ENCODE peak calls at places on chromosome 5, in nine cellular contexts. D, M, E, A, O, Z, P, V and T are unnamed samples.

GRCh38 chr5:43661102-43661501 is 58.1 kb downstream of the NNT start:
- DNase-seq in D (no peak), M (no peak), E (peak; percentile 62), A (no peak), O (no peak), Z (no peak), P (peak; percentile 72), V (no peak), T (no peak)

GRCh38 chr5:67648201-67648671 is 451.6 kb upstream of the CD180 start:
- DNase-seq in D (no peak), M (peak; percentile 83), E (no peak), A (peak; percentile 75), O (no peak), Z (no peak), P (peak; percentile 97), V (no peak), T (no peak)

GRCh38 chr5:38796000-38796738 is 49.6 kb upstream of the OSMR start:
- DNase-seq in D (no peak), M (no peak), E (no peak), A (no peak), O (no peak), Z (no peak), P (peak; percentile 9), V (no peak), T (no peak)

GRCh38 chr5:652773-653350 is 40.3 kb downstream of the TPPP start:
- DNase-seq in D (no peak), M (no peak), E (no peak), A (no peak), O (no peak), Z (no peak), P (no peak), V (peak; percentile 20), T (no peak)

GRCh38 chr5:159571501-159572244 is 241.4 kb upstream of the IL12B start:
- DNase-seq in D (no peak), M (no peak), E (peak; percentile 66), A (no peak), O (no peak), Z (no peak), P (no peak), V (no peak), T (no peak)

GRCh38 chr5:124342586-124342985 is 403.9 kb downstream of the ZNF608 start:
- DNase-seq in D (no peak), M (no peak), E (no peak), A (no peak), O (no peak), Z (no peak), P (no peak), V (no peak), T (no peak)

GRCh38 chr5:152378730-152379129 is 26.3 kb downstream of the NMUR2 start:
- DNase-seq in D (no peak), M (no peak), E (no peak), A (no peak), O (no peak), Z (no peak), P (no peak), V (no peak), T (no peak)

GRCh38 chr5:177497297-177498012 is at the start of gene PDLIM7:
- DNase-seq in D (peak; percentile 88), M (peak; percentile 84), E (peak; percentile 97), A (peak; percentile 96), O (peak; percentile 98), Z (peak; percentile 89), P (peak; percentile 97), V (peak; percentile 96), T (peak; percentile 98)

GRCh38 chr5:138695781-138696180 is 57.4 kb upstream of the CTNNA1 start:
- DNase-seq in D (no peak), M (no peak), E (no peak), A (no peak), O (no peak), Z (no peak), P (no peak), V (no peak), T (no peak)

GRCh38 chr5:156201793-156202388 is 125.1 kb upstream of the SGCD start:
- DNase-seq in D (no peak), M (peak; percentile 34), E (peak; percentile 82), A (no peak), O (no peak), Z (peak; percentile 8), P (no peak), V (no peak), T (no peak)

GRCh38 chr5:59107692-59108091 is 524.8 kb downstream of the RAB3C start:
- DNase-seq in D (no peak), M (no peak), E (peak; percentile 89), A (no peak), O (no peak), Z (no peak), P (peak; percentile 45), V (no peak), T (no peak)

GRCh38 chr5:154053468-154053867 is 14.7 kb downstream of the MFAP3 start:
- DNase-seq in D (no peak), M (no peak), E (no peak), A (no peak), O (peak; percentile 54), Z (no peak), P (no peak), V (no peak), T (no peak)

GRCh38 chr5:87828545-87829213 is 415.9 kb upstream of the CCNH start:
- DNase-seq in D (no peak), M (no peak), E (no peak), A (no peak), O (no peak), Z (no peak), P (no peak), V (no peak), T (no peak)

GRCh38 chr5:95895771-95896170 is 65.9 kb downstream of the ELL2 start:
- DNase-seq in D (no peak), M (no peak), E (no peak), A (no peak), O (no peak), Z (no peak), P (peak; percentile 71), V (no peak), T (no peak)

GRCh38 chr5:93579561-93580386 is 1.2 kb downstream of the NR2F1-AS1 start:
- DNase-seq in D (no peak), M (no peak), E (peak; percentile 28), A (no peak), O (no peak), Z (peak; percentile 20), P (peak; percentile 49), V (peak; percentile 56), T (no peak)

GRCh38 chr5:135242021-135242480 is 157.0 kb downstream of the MACROH2A1 start:
- DNase-seq in D (no peak), M (no peak), E (no peak), A (no peak), O (no peak), Z (peak; percentile 73), P (peak; percentile 47), V (no peak), T (peak; percentile 29)

GRCh38 chr5:110625376-110625999 is 101.0 kb downstream of the TMEM232 start:
- DNase-seq in D (no peak), M (peak; percentile 18), E (peak; percentile 20), A (no peak), O (no peak), Z (no peak), P (peak; percentile 67), V (no peak), T (no peak)

GRCh38 chr5:168039485-168040005 is 251.9 kb upstream of the WWC1 start:
- DNase-seq in D (no peak), M (no peak), E (no peak), A (no peak), O (no peak), Z (no peak), P (no peak), V (no peak), T (no peak)

GRCh38 chr5:79430196-79430595 is 83.7 kb downstream of the HOMER1 start:
- DNase-seq in D (no peak), M (no peak), E (no peak), A (no peak), O (no peak), Z (no peak), P (no peak), V (no peak), T (no peak)

GRCh38 chr5:154197801-154198461 is 7.4 kb downstream of the GALNT10 start:
- DNase-seq in D (no peak), M (no peak), E (peak; percentile 73), A (no peak), O (peak; percentile 80), Z (no peak), P (peak; percentile 74), V (peak; percentile 69), T (peak; percentile 75)

GRCh38 chr5:85337400-85337799 is 952.7 kb upstream of the EDIL3 start:
- DNase-seq in D (no peak), M (no peak), E (no peak), A (no peak), O (no peak), Z (no peak), P (no peak), V (no peak), T (no peak)

GRCh38 chr5:62093981-62094380 is 212.0 kb upstream of the KIF2A start:
- DNase-seq in D (no peak), M (no peak), E (peak; percentile 31), A (no peak), O (no peak), Z (no peak), P (peak; percentile 49), V (no peak), T (no peak)